ENCODE peak calls at places on chromosomes 4 and X, in five cellular contexts. V is Peyer's patch, C is uterus, P is adrenal gland, X is ovary. A is an unnamed sample.

GRCh38 chr4:38088321-38088720 is 128.1 kb downstream of the PTTG2 start:
- DNase-seq in X (no peak), P (no peak), C (no peak), V (no peak), A (no peak)

GRCh38 chrX:128518508-128518907 is 466.3 kb upstream of the ACTRT1 start:
- DNase-seq in P (no peak), V (no peak), X (no peak), C (no peak), A (no peak)

GRCh38 chrX:132786217-132786616 is 172.2 kb downstream of the HS6ST2 start:
- DNase-seq in X (no peak), V (no peak), P (no peak), C (no peak), A (no peak)

GRCh38 chr4:125306533-125306932 is 8.2 kb upstream of the FAT4 start:
- DNase-seq in P (no peak), V (no peak), X (no peak), C (no peak), A (no peak)

GRCh38 chrX:41808042-41808441 is 84.1 kb downstream of the GPR82 start:
- DNase-seq in C (no peak), V (no peak), P (no peak), X (no peak), A (no peak)

GRCh38 chrX:8636442-8636841 is 95.5 kb downstream of the ANOS1 start:
- DNase-seq in X (no peak), V (no peak), P (no peak), C (no peak), A (no peak)

GRCh38 chrX:37380256-37380655 is 31.1 kb downstream of the PRRG1 start:
- DNase-seq in C (no peak), P (no peak), X (no peak), V (no peak), A (no peak)

GRCh38 chrX:90883479-90883878 is 551.2 kb upstream of the PABPC5 start:
- DNase-seq in P (no peak), V (no peak), C (no peak), X (no peak), A (no peak)

GRCh38 chr4:152246659-152247058 is 289.2 kb downstream of the FBXW7 start:
- DNase-seq in P (no peak), C (no peak), X (no peak), V (no peak), A (no peak)

GRCh38 chr4:108774809-108775530 is 12.1 kb upstream of the ETNPPL start:
- DNase-seq in C (no peak), X (no peak), V (no peak), P (peak; percentile 55), A (no peak)

GRCh38 chrX:142999209-142999720 is 26.5 kb upstream of the SPANXN4 start:
- DNase-seq in V (no peak), C (no peak), P (no peak), X (no peak), A (no peak)

GRCh38 chrX:39409246-39409917 is 608.1 kb downstream of the MID1IP1 start:
- DNase-seq in C (no peak), V (no peak), X (no peak), P (no peak), A (no peak)

GRCh38 chr4:52833941-52834525 is 28.1 kb upstream of the RASL11B start:
- DNase-seq in P (no peak), V (no peak), X (no peak), C (no peak), A (no peak)

GRCh38 chrX:22323541-22323940 is 50.8 kb downstream of the CBLL2 start:
- DNase-seq in C (no peak), X (no peak), P (no peak), V (no peak), A (no peak)

GRCh38 chr4:185383451-185383850 is 12.3 kb downstream of the LRP2BP start:
- DNase-seq in C (no peak), P (no peak), X (no peak), V (no peak), A (no peak)

GRCh38 chr4:178823673-178824072 is 1381.4 kb upstream of the AGA start:
- DNase-seq in P (no peak), V (no peak), X (no peak), C (no peak), A (no peak)

GRCh38 chr4:116959045-116959444 is 126.3 kb downstream of the TRAM1L1 start:
- DNase-seq in X (no peak), P (no peak), V (no peak), C (no peak), A (no peak)

GRCh38 chr4:142379277-142380051 is 466.6 kb downstream of the INPP4B start:
- DNase-seq in X (no peak), P (no peak), V (no peak), C (no peak), A (peak; percentile 6)

GRCh38 chr4:80192252-80192866 is 4.9 kb upstream of the PRDM8 start:
- DNase-seq in X (no peak), C (no peak), V (no peak), P (no peak), A (no peak)

GRCh38 chr4:25552580-25553271 is 102.9 kb upstream of the SLC34A2 start:
- DNase-seq in X (no peak), C (no peak), P (peak; percentile 26), V (no peak), A (peak; percentile 6)

GRCh38 chr4:13970349-13970748 is 342.8 kb upstream of the BOD1L1 start:
- DNase-seq in V (no peak), P (no peak), X (no peak), C (no peak), A (no peak)

GRCh38 chr4:40874902-40875301 is 125.1 kb downstream of the NSUN7 start:
- DNase-seq in C (no peak), X (no peak), V (no peak), P (no peak), A (no peak)

GRCh38 chrX:80810365-80810978 is 795 bp upstream of the BRWD3 start:
- DNase-seq in P (no peak), C (no peak), V (no peak), X (no peak), A (no peak)

GRCh38 chrX:3257471-3257870 is 89.0 kb downstream of the MXRA5 start:
- DNase-seq in X (no peak), P (no peak), C (no peak), V (no peak), A (no peak)

GRCh38 chr4:121822796-121823504 is 733 bp downstream of the CCNA2 start:
- DNase-seq in P (peak; percentile 30), X (peak; percentile 15), V (no peak), C (peak; percentile 26), A (no peak)

GRCh38 chr4:181674315-181674714 is 568.9 kb upstream of the TENM3 start:
- DNase-seq in V (no peak), X (no peak), C (no peak), P (no peak), A (no peak)

GRCh38 chr4:181676546-181676945 is 566.7 kb upstream of the TENM3 start:
- DNase-seq in X (no peak), P (no peak), V (no peak), C (no peak), A (no peak)

GRCh38 chr4:181670506-181670905 is 572.7 kb upstream of the TENM3 start:
- DNase-seq in X (no peak), V (no peak), C (no peak), P (no peak), A (no peak)

GRCh38 chr4:181672751-181673150 is 570.5 kb upstream of the TENM3 start:
- DNase-seq in C (no peak), X (no peak), P (no peak), V (no peak), A (no peak)

DNA sequence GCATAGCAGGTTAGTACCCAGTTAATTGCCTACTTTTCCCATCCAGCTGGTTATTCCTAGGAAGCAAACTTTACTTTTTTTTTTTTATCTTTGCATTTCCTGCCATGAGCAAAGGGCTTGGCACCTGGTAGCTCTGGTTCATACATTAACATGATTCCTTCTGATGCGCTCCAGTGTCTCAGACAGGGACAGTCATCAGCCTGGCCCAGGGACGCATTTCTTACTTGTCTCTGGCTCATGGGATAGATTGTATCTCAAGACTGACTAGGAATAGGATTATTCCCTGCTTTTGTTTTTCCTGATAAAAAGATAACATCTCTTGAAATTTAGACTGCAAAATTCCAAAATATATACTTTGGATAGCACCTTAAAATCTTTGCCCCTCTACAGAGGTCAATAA is 571.5 kb upstream of the TENM3 start:
- DNase-seq in X (no peak), P (no peak), C (no peak), V (no peak), A (no peak)
- TF ChIP-seq POLR2A in X (no peak), P (no peak), C (no peak), V (no peak), A (no peak)

DNA sequence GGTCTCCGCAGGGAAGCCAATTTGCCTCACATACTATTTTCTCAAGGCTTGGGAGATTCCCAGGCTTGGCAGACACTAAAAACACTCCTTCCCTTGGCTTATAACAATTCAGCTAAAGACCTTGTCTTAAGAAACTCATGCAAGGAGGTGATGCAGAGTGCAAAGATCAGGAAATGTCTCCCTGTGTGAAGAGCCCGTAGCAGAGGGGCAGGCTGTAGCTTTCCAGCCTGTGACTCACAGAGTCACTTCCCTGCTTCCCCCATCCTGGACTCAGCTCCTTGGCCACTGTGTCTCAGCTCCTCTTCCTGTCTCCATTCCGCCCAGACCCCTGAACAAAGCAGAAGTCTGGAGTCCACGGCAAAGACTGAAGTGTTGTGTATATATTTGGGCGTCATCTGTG is 56.1 kb downstream of the KDR start:
- DNase-seq in P (peak; percentile 19), V (no peak), X (no peak), C (peak; percentile 42), A (no peak)
- TF ChIP-seq POLR2A in P (no peak), V (no peak), X (no peak), C (no peak), A (no peak)

DNA sequence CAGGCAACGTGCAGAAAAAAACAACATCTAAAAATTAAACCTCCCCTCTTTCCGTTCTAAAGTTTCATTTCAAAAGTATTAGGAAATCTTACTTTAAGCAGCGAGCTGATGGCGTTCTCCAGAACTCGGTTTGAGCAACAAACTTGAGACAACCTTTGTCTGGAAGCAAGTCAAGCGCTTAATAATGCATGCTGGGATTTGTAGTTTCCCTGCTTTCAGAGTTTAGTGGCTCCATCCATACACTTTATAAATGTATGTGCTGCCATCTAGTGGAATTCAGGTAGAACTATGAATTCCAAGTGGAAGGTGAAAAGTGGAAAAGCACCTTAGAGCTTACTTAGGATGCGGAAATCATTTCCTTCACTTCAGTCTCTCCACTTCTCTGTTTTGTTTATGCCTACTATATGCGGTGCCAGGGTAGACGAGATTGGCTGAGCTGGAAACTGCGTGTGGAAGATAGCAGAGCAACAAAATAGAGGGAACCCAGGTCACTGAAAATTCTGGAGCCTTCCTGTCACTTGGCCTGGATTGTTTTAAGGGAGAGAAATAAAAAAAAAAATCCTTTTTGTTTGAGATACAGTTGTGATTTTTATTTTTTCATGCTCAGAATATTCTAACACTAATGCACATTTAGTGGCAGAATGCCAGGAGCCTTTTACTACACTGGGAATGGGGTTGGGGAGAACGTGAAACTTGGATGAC is at the start of gene BDH2:
- DNase-seq in P (peak; percentile 63), X (peak; percentile 37), C (peak; percentile 78), V (peak; percentile 29), A (peak; percentile 23)
- TF ChIP-seq POLR2A in P (peak; percentile 85), X (peak; percentile 15), C (peak; percentile 66), V (peak; percentile 50), A (no peak)

DNA sequence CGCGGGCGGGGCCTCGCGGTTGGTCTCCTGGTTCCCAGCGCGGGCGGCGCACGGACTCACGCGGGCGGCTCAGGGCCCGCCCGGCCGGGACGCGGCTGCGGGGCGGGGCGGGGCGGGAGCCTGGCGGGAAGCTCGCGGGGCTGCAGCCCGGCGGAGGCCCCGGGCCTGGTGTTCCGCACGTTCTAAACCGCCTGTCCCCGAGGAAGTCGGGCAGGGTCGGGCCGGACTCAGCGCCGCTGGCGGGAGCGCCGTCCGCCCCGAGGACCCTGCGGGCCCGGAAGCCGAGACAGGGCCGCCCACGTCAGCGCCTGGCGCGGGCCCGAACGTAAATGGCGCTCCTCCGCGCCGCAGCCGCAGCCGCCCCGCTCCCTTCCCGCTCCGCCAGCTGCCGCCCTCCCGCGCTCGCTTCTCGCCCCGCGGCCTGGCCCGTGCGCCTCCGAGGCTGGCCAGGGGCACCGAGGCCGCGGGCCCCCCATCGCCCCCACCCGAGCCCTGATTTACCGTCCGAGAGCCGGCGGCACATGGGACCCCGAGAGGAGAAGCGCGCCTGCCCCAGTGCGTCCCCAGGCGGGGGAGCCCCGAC is 309 bp upstream of the CTBP1 start:
- DNase-seq in C (peak; percentile 80), X (peak; percentile 84), V (peak; percentile 84), P (peak; percentile 86), A (peak; percentile 59)
- TF ChIP-seq POLR2A in C (no peak), X (no peak), V (no peak), P (peak; percentile 61), A (no peak)